ENCODE peak calls at places on chromosomes 1 and 21, in four cellular contexts. P is A549, N is SK-N-SH, R is H1. F is an unnamed sample.

GRCh38 chr21:44920694-44921604 is at the start of gene ITGB2:
- DNase-seq in P (no peak), R (no peak), N (no peak), F (no peak)

GRCh38 chr1:46284597-46285564 is 18.5 kb downstream of the LRRC41 start:
- DNase-seq in P (no peak), R (no peak), N (no peak), F (no peak)

GRCh38 chr21:37364722-37365121 is 1.9 kb upstream of the DYRK1A start:
- DNase-seq in R (no peak), N (no peak), P (no peak), F (no peak)

GRCh38 chr1:98210563-98210962 is 289.7 kb upstream of the DPYD start:
- DNase-seq in P (no peak), R (no peak), N (no peak), F (no peak)

GRCh38 chr1:171257207-171258052 is 9.1 kb downstream of the FMO1 start:
- DNase-seq in N (peak), R (no peak), P (no peak), F (no peak)

GRCh38 chr21:26130249-26130896 is 40.2 kb downstream of the APP start:
- DNase-seq in P (no peak), R (no peak), N (no peak), F (no peak)

GRCh38 chr1:166132496-166132895 is 34.3 kb downstream of the FAM78B start:
- DNase-seq in N (no peak), R (no peak), P (no peak), F (no peak)

GRCh38 chr1:224502459-224503160 is 68.0 kb upstream of the WDR26 start:
- DNase-seq in P (no peak), N (peak), R (no peak), F (no peak)

GRCh38 chr1:40944841-40945430 is 34.6 kb upstream of the CTPS1 start:
- DNase-seq in N (no peak), P (no peak), R (no peak), F (no peak)

GRCh38 chr1:69315416-69315815 is 252.3 kb upstream of the LRRC7 start:
- DNase-seq in P (no peak), R (no peak), N (no peak), F (no peak)

GRCh38 chr1:25116832-25117231 is 115.5 kb downstream of the SYF2 start:
- DNase-seq in R (no peak), P (no peak), N (no peak), F (no peak)

GRCh38 chr1:111045033-111045722 is 81.5 kb upstream of the LRIF1 start:
- DNase-seq in N (no peak), P (no peak), R (no peak), F (no peak)

GRCh38 chr1:38125837-38126520 is 79.4 kb upstream of the POU3F1 start:
- DNase-seq in P (no peak), N (no peak), R (no peak), F (no peak)

GRCh38 chr1:166900987-166901386 is 24.9 kb upstream of the TADA1 start:
- DNase-seq in N (no peak), P (no peak), R (no peak), F (no peak)

GRCh38 chr1:229148041-229148671 is 122.8 kb upstream of the RAB4A start:
- DNase-seq in P (no peak), N (peak), R (no peak), F (no peak)

GRCh38 chr1:170910273-170910672 is 25.1 kb upstream of the MROH9 start:
- DNase-seq in P (no peak), N (no peak), R (no peak), F (no peak)

GRCh38 chr1:203320546-203321272 is 15.4 kb downstream of the BTG2 start:
- DNase-seq in R (peak), P (no peak), N (no peak), F (no peak)

GRCh38 chr1:178143730-178144343 is 49.9 kb downstream of the RASAL2 start:
- DNase-seq in R (no peak), N (no peak), P (no peak), F (no peak)

GRCh38 chr21:28136687-28137086 is 856.0 kb downstream of the LTN1 start:
- DNase-seq in P (no peak), N (no peak), R (no peak), F (no peak)

GRCh38 chr21:44918107-44918470 is 2.6 kb downstream of the ITGB2 start:
- DNase-seq in P (no peak), N (no peak), R (no peak), F (no peak)

GRCh38 chr1:32272557-32273388 is 19.1 kb upstream of the HDAC1 start:
- DNase-seq in N (no peak), R (no peak), P (no peak), F (no peak)

GRCh38 chr1:54871275-54872040 is 15.5 kb downstream of the DHCR24 start:
- DNase-seq in N (no peak), R (no peak), P (no peak), F (no peak)

GRCh38 chr1:9628541-9629444 is 22.7 kb upstream of the PIK3CD start:
- DNase-seq in R (peak), P (no peak), N (no peak), F (peak)

GRCh38 chr1:181038399-181038873 is 4.7 kb downstream of the MR1 start:
- DNase-seq in P (peak), R (peak), N (peak), F (no peak)

GRCh38 chr1:183164963-183165362 is 21.1 kb upstream of the LAMC2 start:
- DNase-seq in P (no peak), N (no peak), R (no peak), F (no peak)

GRCh38 chr1:226304291-226304955 is 4.5 kb downstream of the LIN9 start:
- DNase-seq in N (no peak), P (no peak), R (no peak), F (no peak)

GRCh38 chr1:24881034-24881433 is 49.0 kb downstream of the RUNX3 start:
- DNase-seq in P (no peak), R (no peak), N (no peak), F (no peak)

GRCh38 chr1:27418326-27418761 is 25.9 kb downstream of the GPR3 start:
- DNase-seq in N (no peak), R (no peak), P (peak), F (no peak)

GRCh38 chr1:99811747-99812146 is 38.4 kb upstream of the AGL start:
- DNase-seq in N (no peak), R (no peak), P (no peak), F (no peak)

GRCh38 chr1:100799954-100800612 is 80.5 kb downstream of the VCAM1 start:
- DNase-seq in N (no peak), P (no peak), R (no peak), F (no peak)

GRCh38 chr21:44593598-44594405 is 1.5 kb upstream of the KRTAP10-6 start:
- DNase-seq in R (peak), N (no peak), P (no peak), F (no peak)

GRCh38 chr1:2443285-2444137 is 31.1 kb upstream of the PEX10 start:
- DNase-seq in R (peak), P (no peak), N (peak), F (no peak)
- TF ChIP-seq RFX5 in R (no peak), P (no peak), N (no peak), F (no peak)

GRCh38 chr21:43302769-43303168 is 124.2 kb downstream of the SIK1 start:
- DNase-seq in N (no peak), R (no peak), P (no peak), F (no peak)
- TF ChIP-seq RFX5 in N (no peak), R (no peak), P (no peak), F (no peak)

GRCh38 chr1:215083408-215083961 is 948 bp downstream of the KCNK2 start:
- DNase-seq in N (peak), P (no peak), R (peak), F (no peak)
- TF ChIP-seq RFX5 in N (no peak), P (no peak), R (no peak), F (no peak)

GRCh38 chr1:42567038-42567437 is 91.2 kb upstream of the PPIH start:
- DNase-seq in P (no peak), N (no peak), R (no peak), F (no peak)
- TF ChIP-seq RFX5 in P (no peak), N (no peak), R (no peak), F (no peak)

GRCh38 chr1:3834701-3835100 is 22.3 kb downstream of the CEP104 start:
- DNase-seq in R (no peak), P (no peak), N (no peak), F (no peak)

GRCh38 chr1:3838788-3839187 is 18.2 kb downstream of the CEP104 start:
- DNase-seq in R (no peak), P (no peak), N (no peak), F (no peak)

GRCh38 chr1:3837200-3837599 is 19.8 kb downstream of the CEP104 start:
- DNase-seq in N (no peak), R (no peak), P (no peak), F (no peak)

GRCh38 chr1:3837685-3838084 is 19.3 kb downstream of the CEP104 start:
- DNase-seq in P (no peak), R (no peak), N (no peak), F (no peak)

GRCh38 chr1:3836421-3836820 is 20.6 kb downstream of the CEP104 start:
- DNase-seq in R (no peak), N (no peak), P (no peak), F (no peak)
- TF ChIP-seq RFX5 in R (no peak), N (no peak), P (no peak), F (no peak)

GRCh38 chr1:209187589-209187988 is 395.9 kb upstream of the CAMK1G start:
- DNase-seq in R (no peak), N (no peak), P (no peak), F (no peak)

GRCh38 chr1:209196140-209196539 is 387.4 kb upstream of the CAMK1G start:
- DNase-seq in R (no peak), P (no peak), N (no peak), F (no peak)

GRCh38 chr1:209191242-209191626 is 392.3 kb upstream of the CAMK1G start:
- DNase-seq in N (no peak), P (no peak), R (no peak), F (no peak)

DNA sequence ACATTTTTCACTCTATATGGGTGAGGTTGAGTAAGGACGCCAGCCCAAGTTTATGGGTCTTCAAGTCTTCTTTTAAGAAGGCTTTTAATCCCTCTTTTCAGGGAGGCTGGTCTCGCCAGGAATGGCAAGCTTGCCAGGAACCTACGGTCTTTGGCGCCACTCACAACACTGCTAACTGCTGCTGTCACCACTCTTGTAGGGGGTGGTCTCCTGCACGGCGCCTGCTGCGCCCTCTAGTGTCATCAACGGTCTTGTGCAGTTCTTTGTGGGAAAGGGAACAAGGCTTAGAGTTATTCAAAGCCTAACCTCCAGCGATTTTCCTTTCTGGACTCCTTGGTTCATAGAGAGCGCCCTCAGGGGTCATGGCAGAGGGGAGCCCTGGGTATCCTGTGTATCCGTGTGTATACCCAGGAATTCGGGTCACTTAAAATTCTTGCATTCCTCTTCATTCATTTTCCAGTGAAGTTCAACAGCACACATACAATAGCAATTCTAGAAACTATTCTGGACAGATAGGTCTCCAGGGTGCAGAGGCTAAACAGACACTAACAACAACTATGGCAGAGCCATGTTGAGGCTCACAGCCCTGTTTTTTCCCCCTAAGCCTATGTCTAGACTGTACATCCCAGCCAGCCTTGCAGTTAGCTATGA is 392.8 kb upstream of the CAMK1G start:
- DNase-seq in R (peak), P (peak), N (peak), F (no peak)
- TF ChIP-seq RFX5 in R (no peak), P (no peak), N (no peak), F (no peak)

DNA sequence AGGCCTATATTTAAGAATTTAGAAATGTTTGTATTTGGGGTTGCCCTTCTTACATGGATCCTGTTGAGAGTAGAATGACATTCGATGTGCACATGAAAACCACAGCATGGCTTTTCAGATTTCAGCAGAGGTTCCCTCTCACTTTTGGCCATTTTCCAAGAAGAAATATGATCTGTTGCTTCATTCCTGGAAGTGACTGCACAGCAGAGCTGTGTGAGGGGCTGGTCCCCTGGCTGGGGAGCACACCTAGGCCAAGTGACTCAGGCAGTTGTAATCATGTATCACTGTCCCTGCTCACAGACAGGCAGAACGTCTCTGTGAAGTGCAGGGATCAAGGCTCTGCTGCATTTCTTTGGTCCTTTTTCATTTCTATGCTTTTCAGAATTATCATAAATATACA is 32.3 kb downstream of the AGT start:
- DNase-seq in R (no peak), N (no peak), P (no peak), F (no peak)
- TF ChIP-seq RFX5 in R (no peak), N (no peak), P (no peak), F (no peak)

GRCh38 chr1:159928491-159929050 is 3.3 kb upstream of the TAGLN2 start:
- DNase-seq in R (no peak), P (no peak), N (no peak), F (no peak)

GRCh38 chr1:159929155-159930051 is 4.1 kb upstream of the TAGLN2 start:
- DNase-seq in R (peak), P (no peak), N (no peak), F (no peak)

GRCh38 chr1:159930634-159931033 is 5.3 kb upstream of the TAGLN2 start:
- DNase-seq in N (no peak), R (no peak), P (no peak), F (no peak)

GRCh38 chr1:159931101-159931816 is 6.0 kb upstream of the TAGLN2 start:
- DNase-seq in R (no peak), P (no peak), N (no peak), F (no peak)

GRCh38 chr1:159930216-159930615 is 4.9 kb upstream of the TAGLN2 start:
- DNase-seq in R (no peak), P (no peak), N (no peak), F (no peak)
- TF ChIP-seq RFX5 in R (no peak), P (no peak), N (no peak), F (no peak)